ENCODE peak calls at places on chromosomes 12 and 14, in five cellular contexts. One of them, this sample, is unnamed.
A peak's percentile ranks its signal among the peaks of the same experiment; 100 is the strongest.

GRCh38 chr14:31510222-31510621 is 22.4 kb upstream of the GPR33 start:
- DNase-seq in NCI-H1436: peak; percentile 19
- DNase-seq in Calu3: no peak
- DNase-seq in activated CD4-positive, alpha-beta T cell treated with anti-CD3 and anti-CD28 coated beads, Interleukin-2, amount 50 U/mL, for 1 hour: no peak
- DNase-seq in sigmoid colon: no peak
- DNase-seq in this sample: peak; percentile 9

GRCh38 chr12:4119157-4119761 is 154.3 kb upstream of the CCND2 start:
- DNase-seq in NCI-H1436: no peak
- DNase-seq in Calu3: no peak
- DNase-seq in activated CD4-positive, alpha-beta T cell treated with anti-CD3 and anti-CD28 coated beads, Interleukin-2, amount 50 U/mL, for 1 hour: no peak
- DNase-seq in sigmoid colon: no peak
- DNase-seq in this sample: no peak

GRCh38 chr12:24463392-24463791 is 485.5 kb downstream of the BCAT1 start:
- DNase-seq in NCI-H1436: no peak
- DNase-seq in Calu3: no peak
- DNase-seq in activated CD4-positive, alpha-beta T cell treated with anti-CD3 and anti-CD28 coated beads, Interleukin-2, amount 50 U/mL, for 1 hour: no peak
- DNase-seq in sigmoid colon: no peak
- DNase-seq in this sample: no peak

GRCh38 chr12:98416845-98417244 is 98.5 kb upstream of the TMPO start:
- DNase-seq in NCI-H1436: no peak
- DNase-seq in Calu3: peak; percentile 34
- DNase-seq in activated CD4-positive, alpha-beta T cell treated with anti-CD3 and anti-CD28 coated beads, Interleukin-2, amount 50 U/mL, for 1 hour: no peak
- DNase-seq in sigmoid colon: no peak
- DNase-seq in this sample: peak; percentile 32

GRCh38 chr12:105921055-105921454 is 217.7 kb downstream of the NUAK1 start:
- DNase-seq in NCI-H1436: no peak
- DNase-seq in Calu3: no peak
- DNase-seq in activated CD4-positive, alpha-beta T cell treated with anti-CD3 and anti-CD28 coated beads, Interleukin-2, amount 50 U/mL, for 1 hour: no peak
- DNase-seq in sigmoid colon: no peak
- DNase-seq in this sample: no peak

GRCh38 chr12:3683670-3684069 is 69.2 kb downstream of the CRACR2A start:
- DNase-seq in NCI-H1436: no peak
- DNase-seq in Calu3: no peak
- DNase-seq in activated CD4-positive, alpha-beta T cell treated with anti-CD3 and anti-CD28 coated beads, Interleukin-2, amount 50 U/mL, for 1 hour: no peak
- DNase-seq in sigmoid colon: no peak
- DNase-seq in this sample: no peak

GRCh38 chr14:60848066-60848465 is 113.5 kb downstream of the MNAT1 start:
- DNase-seq in NCI-H1436: no peak
- DNase-seq in Calu3: no peak
- DNase-seq in activated CD4-positive, alpha-beta T cell treated with anti-CD3 and anti-CD28 coated beads, Interleukin-2, amount 50 U/mL, for 1 hour: no peak
- DNase-seq in sigmoid colon: no peak
- DNase-seq in this sample: no peak

GRCh38 chr12:20547788-20548575 is 147.2 kb upstream of the SLCO1C1 start:
- DNase-seq in NCI-H1436: no peak
- DNase-seq in Calu3: no peak
- DNase-seq in activated CD4-positive, alpha-beta T cell treated with anti-CD3 and anti-CD28 coated beads, Interleukin-2, amount 50 U/mL, for 1 hour: no peak
- DNase-seq in sigmoid colon: no peak
- DNase-seq in this sample: no peak

GRCh38 chr12:115337693-115338543 is 653.9 kb upstream of the TBX3 start:
- DNase-seq in NCI-H1436: peak; percentile 67
- DNase-seq in Calu3: no peak
- DNase-seq in activated CD4-positive, alpha-beta T cell treated with anti-CD3 and anti-CD28 coated beads, Interleukin-2, amount 50 U/mL, for 1 hour: no peak
- DNase-seq in sigmoid colon: peak; percentile 79
- DNase-seq in this sample: no peak

GRCh38 chr12:88445715-88446393 is 134.4 kb downstream of the KITLG start:
- DNase-seq in NCI-H1436: no peak
- DNase-seq in Calu3: no peak
- DNase-seq in activated CD4-positive, alpha-beta T cell treated with anti-CD3 and anti-CD28 coated beads, Interleukin-2, amount 50 U/mL, for 1 hour: no peak
- DNase-seq in sigmoid colon: no peak
- DNase-seq in this sample: no peak

GRCh38 chr12:92899388-92900001 is 29.6 kb downstream of the EEA1 start:
- DNase-seq in NCI-H1436: no peak
- DNase-seq in Calu3: no peak
- DNase-seq in activated CD4-positive, alpha-beta T cell treated with anti-CD3 and anti-CD28 coated beads, Interleukin-2, amount 50 U/mL, for 1 hour: no peak
- DNase-seq in sigmoid colon: peak; percentile 94
- DNase-seq in this sample: no peak

GRCh38 chr12:53065975-53066593 is 13.1 kb downstream of the SPRYD3 start:
- DNase-seq in NCI-H1436: peak; percentile 49
- DNase-seq in Calu3: peak; percentile 75
- DNase-seq in activated CD4-positive, alpha-beta T cell treated with anti-CD3 and anti-CD28 coated beads, Interleukin-2, amount 50 U/mL, for 1 hour: peak; percentile 69
- DNase-seq in sigmoid colon: peak; percentile 95
- DNase-seq in this sample: peak; percentile 79

GRCh38 chr12:164207-164606 is 49.8 kb downstream of the SLC6A12 start:
- DNase-seq in NCI-H1436: peak; percentile 67
- DNase-seq in Calu3: no peak
- DNase-seq in activated CD4-positive, alpha-beta T cell treated with anti-CD3 and anti-CD28 coated beads, Interleukin-2, amount 50 U/mL, for 1 hour: no peak
- DNase-seq in sigmoid colon: no peak
- DNase-seq in this sample: no peak

GRCh38 chr12:126218697-126219096 is 1153.5 kb downstream of the AACS start:
- DNase-seq in NCI-H1436: no peak
- DNase-seq in Calu3: no peak
- DNase-seq in activated CD4-positive, alpha-beta T cell treated with anti-CD3 and anti-CD28 coated beads, Interleukin-2, amount 50 U/mL, for 1 hour: no peak
- DNase-seq in sigmoid colon: no peak
- DNase-seq in this sample: no peak

GRCh38 chr12:51183816-51184215 is 10.9 kb upstream of the TFCP2 start:
- DNase-seq in NCI-H1436: no peak
- DNase-seq in Calu3: no peak
- DNase-seq in activated CD4-positive, alpha-beta T cell treated with anti-CD3 and anti-CD28 coated beads, Interleukin-2, amount 50 U/mL, for 1 hour: no peak
- DNase-seq in sigmoid colon: peak; percentile 53
- DNase-seq in this sample: peak; percentile 68

GRCh38 chr14:63432228-63432627 is 110.9 kb downstream of the PPP2R5E start:
- DNase-seq in NCI-H1436: peak; percentile 27
- DNase-seq in Calu3: no peak
- DNase-seq in activated CD4-positive, alpha-beta T cell treated with anti-CD3 and anti-CD28 coated beads, Interleukin-2, amount 50 U/mL, for 1 hour: no peak
- DNase-seq in sigmoid colon: no peak
- DNase-seq in this sample: peak; percentile 6

GRCh38 chr14:81990312-81990761 is 456.7 kb upstream of the SEL1L start:
- DNase-seq in NCI-H1436: peak; percentile 22
- DNase-seq in Calu3: peak; percentile 51
- DNase-seq in activated CD4-positive, alpha-beta T cell treated with anti-CD3 and anti-CD28 coated beads, Interleukin-2, amount 50 U/mL, for 1 hour: peak; percentile 13
- DNase-seq in sigmoid colon: no peak
- DNase-seq in this sample: peak; percentile 48

GRCh38 chr12:85016423-85016822 is 19.7 kb downstream of the TSPAN19 start:
- DNase-seq in NCI-H1436: no peak
- DNase-seq in Calu3: no peak
- DNase-seq in activated CD4-positive, alpha-beta T cell treated with anti-CD3 and anti-CD28 coated beads, Interleukin-2, amount 50 U/mL, for 1 hour: no peak
- DNase-seq in sigmoid colon: no peak
- DNase-seq in this sample: no peak

GRCh38 chr14:68261092-68261842 is 441.7 kb downstream of the RAD51B start:
- DNase-seq in NCI-H1436: no peak
- DNase-seq in Calu3: no peak
- DNase-seq in activated CD4-positive, alpha-beta T cell treated with anti-CD3 and anti-CD28 coated beads, Interleukin-2, amount 50 U/mL, for 1 hour: no peak
- DNase-seq in sigmoid colon: no peak
- DNase-seq in this sample: no peak

GRCh38 chr12:111761706-111762105 is 5.0 kb upstream of the ALDH2 start:
- DNase-seq in NCI-H1436: no peak
- DNase-seq in Calu3: no peak
- DNase-seq in activated CD4-positive, alpha-beta T cell treated with anti-CD3 and anti-CD28 coated beads, Interleukin-2, amount 50 U/mL, for 1 hour: no peak
- DNase-seq in sigmoid colon: no peak
- DNase-seq in this sample: no peak

GRCh38 chr12:88185988-88186387 is 43.9 kb downstream of the TMTC3 start:
- DNase-seq in NCI-H1436: no peak
- DNase-seq in Calu3: peak; percentile 21
- DNase-seq in activated CD4-positive, alpha-beta T cell treated with anti-CD3 and anti-CD28 coated beads, Interleukin-2, amount 50 U/mL, for 1 hour: no peak
- DNase-seq in sigmoid colon: no peak
- DNase-seq in this sample: peak; percentile 86

GRCh38 chr14:60655898-60656754 is 6.8 kb upstream of the SIX1 start:
- DNase-seq in NCI-H1436: peak; percentile 78
- DNase-seq in Calu3: no peak
- DNase-seq in activated CD4-positive, alpha-beta T cell treated with anti-CD3 and anti-CD28 coated beads, Interleukin-2, amount 50 U/mL, for 1 hour: no peak
- DNase-seq in sigmoid colon: no peak
- DNase-seq in this sample: peak; percentile 53

GRCh38 chr12:126055521-126055920 is 990.3 kb downstream of the AACS start:
- DNase-seq in NCI-H1436: no peak
- DNase-seq in Calu3: no peak
- DNase-seq in activated CD4-positive, alpha-beta T cell treated with anti-CD3 and anti-CD28 coated beads, Interleukin-2, amount 50 U/mL, for 1 hour: no peak
- DNase-seq in sigmoid colon: no peak
- DNase-seq in this sample: no peak

GRCh38 chr12:65986047-65986446 is 144.5 kb downstream of the LLPH start:
- DNase-seq in NCI-H1436: no peak
- DNase-seq in Calu3: no peak
- DNase-seq in activated CD4-positive, alpha-beta T cell treated with anti-CD3 and anti-CD28 coated beads, Interleukin-2, amount 50 U/mL, for 1 hour: no peak
- DNase-seq in sigmoid colon: no peak
- DNase-seq in this sample: no peak

GRCh38 chr14:95918466-95918865 is 41.8 kb downstream of the TUNAR start:
- DNase-seq in NCI-H1436: peak; percentile 37
- DNase-seq in Calu3: no peak
- DNase-seq in activated CD4-positive, alpha-beta T cell treated with anti-CD3 and anti-CD28 coated beads, Interleukin-2, amount 50 U/mL, for 1 hour: no peak
- DNase-seq in sigmoid colon: no peak
- DNase-seq in this sample: peak; percentile 28

GRCh38 chr12:26473291-26473690 is 277.9 kb downstream of the SSPN start:
- DNase-seq in NCI-H1436: no peak
- DNase-seq in Calu3: no peak
- DNase-seq in activated CD4-positive, alpha-beta T cell treated with anti-CD3 and anti-CD28 coated beads, Interleukin-2, amount 50 U/mL, for 1 hour: no peak
- DNase-seq in sigmoid colon: no peak
- DNase-seq in this sample: no peak

GRCh38 chr12:65607271-65607880 is 216.9 kb upstream of the HMGA2 start:
- DNase-seq in NCI-H1436: no peak
- DNase-seq in Calu3: peak; percentile 29
- DNase-seq in activated CD4-positive, alpha-beta T cell treated with anti-CD3 and anti-CD28 coated beads, Interleukin-2, amount 50 U/mL, for 1 hour: no peak
- DNase-seq in sigmoid colon: no peak
- DNase-seq in this sample: no peak

GRCh38 chr14:58824106-58824505 is 186.3 kb downstream of the DACT1 start:
- DNase-seq in NCI-H1436: no peak
- DNase-seq in Calu3: no peak
- DNase-seq in activated CD4-positive, alpha-beta T cell treated with anti-CD3 and anti-CD28 coated beads, Interleukin-2, amount 50 U/mL, for 1 hour: no peak
- DNase-seq in sigmoid colon: no peak
- DNase-seq in this sample: no peak

GRCh38 chr14:68939893-68940613 is 39.0 kb downstream of the ACTN1 start:
- DNase-seq in NCI-H1436: no peak
- DNase-seq in Calu3: peak; percentile 86
- DNase-seq in activated CD4-positive, alpha-beta T cell treated with anti-CD3 and anti-CD28 coated beads, Interleukin-2, amount 50 U/mL, for 1 hour: no peak
- DNase-seq in sigmoid colon: peak; percentile 92
- DNase-seq in this sample: no peak

GRCh38 chr12:65613692-65614091 is 210.6 kb upstream of the HMGA2 start:
- DNase-seq in NCI-H1436: no peak
- DNase-seq in Calu3: no peak
- DNase-seq in activated CD4-positive, alpha-beta T cell treated with anti-CD3 and anti-CD28 coated beads, Interleukin-2, amount 50 U/mL, for 1 hour: no peak
- DNase-seq in sigmoid colon: no peak
- DNase-seq in this sample: no peak